ENCODE peak calls at places on chromosomes 4 and X, in four cellular contexts. K, D, L and J are unnamed samples.

GRCh38 chr4:114077610-114078009 is 98.2 kb upstream of the ARSJ start:
- DNase-seq in D (no peak), K (no peak), L (no peak), J (no peak)

GRCh38 chr4:45453258-45453841 is 670.5 kb downstream of the GABRG1 start:
- DNase-seq in D (peak; percentile 24), L (no peak), K (no peak), J (peak; percentile 32)

GRCh38 chr4:119646347-119647071 is 17.9 kb upstream of the PDE5A start:
- DNase-seq in D (peak; percentile 96), L (peak; percentile 63), K (no peak), J (peak; percentile 62)

GRCh38 chrX:418927-419729 is 32.4 kb upstream of the PPP2R3B start:
- DNase-seq in D (no peak), K (no peak), L (peak; percentile 45), J (no peak)

GRCh38 chr4:148397771-148398170 is 44.4 kb downstream of the NR3C2 start:
- DNase-seq in L (no peak), D (no peak), K (no peak), J (no peak)

GRCh38 chrX:55624403-55624802 is 1.2 kb downstream of the FOXR2 start:
- DNase-seq in L (no peak), K (no peak), D (no peak), J (no peak)

GRCh38 chr4:153143527-153144348 is 60.5 kb upstream of the TRIM2 start:
- DNase-seq in D (peak; percentile 58), K (no peak), L (peak; percentile 88), J (peak; percentile 87)

GRCh38 chr4:27066591-27066990 is 205.9 kb downstream of the STIM2 start:
- DNase-seq in D (no peak), K (no peak), L (no peak), J (no peak)

GRCh38 chr4:1011022-1011694 is at the start of gene FGFRL1:
- DNase-seq in K (peak; percentile 91), L (no peak), D (no peak), J (peak; percentile 27)

GRCh38 chr4:42482516-42483327 is 85.4 kb downstream of the SHISA3 start:
- DNase-seq in D (no peak), L (no peak), K (no peak), J (no peak)

GRCh38 chr4:65007841-65008439 is 598.7 kb upstream of the TECRL start:
- DNase-seq in L (peak; percentile 37), K (no peak), D (peak; percentile 57), J (peak; percentile 57)

GRCh38 chrX:52983526-52983925 is 25.2 kb upstream of the FAM156A start:
- DNase-seq in K (no peak), L (no peak), D (no peak), J (no peak)

GRCh38 chrX:48683411-48683982 is at the start of gene WAS:
- DNase-seq in K (no peak), D (no peak), L (no peak), J (no peak)

GRCh38 chr4:156512622-156513021 is 459.0 kb downstream of the PDGFC start:
- DNase-seq in L (no peak), D (no peak), K (no peak), J (no peak)

GRCh38 chr4:3193531-3194203 is 55.3 kb upstream of the MSANTD1 start:
- DNase-seq in D (no peak), L (no peak), K (no peak), J (peak; percentile 13)

GRCh38 chr4:63693321-63693720 is 715.9 kb downstream of the TECRL start:
- DNase-seq in K (no peak), L (no peak), D (no peak), J (no peak)

GRCh38 chrX:70042399-70043371 is 7.1 kb downstream of the AWAT2 start:
- DNase-seq in D (no peak), K (no peak), L (no peak), J (no peak)

GRCh38 chrX:3757510-3758025 is 44.1 kb upstream of the PRKX start:
- DNase-seq in D (no peak), K (no peak), L (no peak), J (peak; percentile 1)

GRCh38 chrX:23552289-23552688 is 115.0 kb upstream of the PRDX4 start:
- DNase-seq in K (no peak), D (no peak), L (no peak), J (no peak)